ENCODE peak calls at places on chromosomes 13 and 19, in seven cellular contexts. F is non-pigmented ciliary epithelial cell, L is stomach, V is cardiac fibroblast, G is ecto neural progenitor cell, X is NCI-H460, I is NCI-H1930. B is an unnamed sample.

GRCh38 chr13:45700971-45701900 is 884 bp upstream of the CBY2 start:
- DNase-seq in F (no peak), L (no peak), V (no peak), G (no peak), X (no peak), I (no peak), B (no peak)

GRCh38 chr13:46168341-46168740 is 13.6 kb downstream of the LCP1 start:
- DNase-seq in F (no peak), L (no peak), V (peak; percentile 41), G (no peak), X (no peak), I (no peak), B (no peak)

GRCh38 chr13:112752711-112753541 is 63.1 kb downstream of the ATP11A start:
- DNase-seq in F (no peak), L (no peak), V (no peak), G (no peak), X (no peak), I (no peak), B (no peak)

GRCh38 chr13:109627649-109628048 is 158.7 kb downstream of the IRS2 start:
- DNase-seq in F (no peak), L (no peak), V (no peak), G (no peak), X (no peak), I (no peak), B (no peak)

GRCh38 chr19:12668937-12669271 is 2.3 kb downstream of the WDR83 start:
- DNase-seq in F (peak; percentile 24), L (peak; percentile 35), V (peak; percentile 57), G (no peak), X (no peak), I (peak; percentile 4), B (no peak)

GRCh38 chr13:99687728-99688397 is 186.6 kb downstream of the TM9SF2 start:
- DNase-seq in F (peak; percentile 47), L (no peak), V (no peak), G (no peak), X (no peak), I (no peak), B (peak; percentile 64)

GRCh38 chr13:79593121-79593520 is 112.2 kb downstream of the NDFIP2 start:
- DNase-seq in F (no peak), L (no peak), V (no peak), G (no peak), X (no peak), I (no peak), B (no peak)

GRCh38 chr19:56170261-56170660 is 5.5 kb upstream of the GALP start:
- DNase-seq in F (peak; percentile 8), L (no peak), V (peak; percentile 72), G (no peak), X (peak; percentile 82), I (no peak), B (no peak)

GRCh38 chr19:961866-962620 is 22.1 kb upstream of the WDR18 start:
- DNase-seq in F (no peak), L (no peak), V (peak; percentile 25), G (no peak), X (no peak), I (no peak), B (no peak)

GRCh38 chr19:4298772-4299550 is 3.2 kb downstream of the TMIGD2 start:
- DNase-seq in F (no peak), L (no peak), V (no peak), G (no peak), X (no peak), I (no peak), B (no peak)

GRCh38 chr19:44661904-44662303 is 9.4 kb upstream of the CEACAM19 start:
- DNase-seq in F (no peak), L (no peak), V (no peak), G (no peak), X (no peak), I (no peak), B (no peak)

B was measured in neuronal stem cell.